ENCODE peak calls at places on chromosomes 2 and 18, in six cellular contexts. T, A, C, P, W and E are unnamed samples.

GRCh38 chr18:9849407-9849961 is 36.3 kb upstream of the TXNDC2 start:
- DNase-seq in T (no peak), A (no peak), C (no peak), W (peak), P (no peak), E (peak)

GRCh38 chr2:158412206-158412605 is 44.3 kb downstream of the CCDC148 start:
- DNase-seq in W (no peak), P (no peak), A (no peak), T (peak), C (peak), E (no peak)

GRCh38 chr18:52001106-52001505 is 338.9 kb upstream of the DCC start:
- DNase-seq in T (no peak), A (no peak), P (no peak), W (no peak), C (no peak), E (no peak)

GRCh38 chr2:99837103-99837591 is 305.2 kb downstream of the AFF3 start:
- DNase-seq in T (no peak), C (no peak), W (no peak), P (no peak), A (no peak), E (no peak)

GRCh38 chr2:177806025-177806424 is 266.6 kb downstream of the PDE11A start:
- DNase-seq in T (no peak), W (no peak), C (no peak), A (no peak), P (no peak), E (no peak)

GRCh38 chr18:12911928-12912703 is 28.1 kb upstream of the PTPN2 start:
- DNase-seq in T (peak), C (no peak), A (no peak), W (no peak), P (no peak), E (peak)

GRCh38 chr2:165766326-165766927 is 27.6 kb downstream of the GALNT3 start:
- DNase-seq in C (peak), T (no peak), W (no peak), A (no peak), P (no peak), E (no peak)

GRCh38 chr2:96359310-96359709 is 23.7 kb downstream of the NCAPH start:
- DNase-seq in T (no peak), P (no peak), W (no peak), C (no peak), A (no peak), E (no peak)

GRCh38 chr2:96156011-96156820 is 11.0 kb upstream of the DUSP2 start:
- DNase-seq in C (no peak), T (no peak), W (no peak), A (no peak), P (no peak), E (peak)

GRCh38 chr18:2223859-2224258 is 347.4 kb downstream of the METTL4 start:
- DNase-seq in W (no peak), P (peak), C (peak), T (peak), A (no peak), E (no peak)

GRCh38 chr2:229553091-229553490 is 161.3 kb downstream of the DNER start:
- DNase-seq in C (no peak), T (no peak), A (no peak), W (no peak), P (no peak), E (no peak)

GRCh38 chr2:43228782-43229659 is 2.6 kb upstream of the ZFP36L2 start:
- DNase-seq in C (no peak), A (no peak), P (no peak), T (no peak), W (no peak), E (peak)

GRCh38 chr2:239019193-239019581 is 171.3 kb downstream of the TWIST2 start:
- DNase-seq in A (no peak), P (no peak), W (no peak), T (no peak), C (no peak), E (peak)

GRCh38 chr2:241009601-241010530 is 11.4 kb downstream of the SNED1 start:
- DNase-seq in A (peak), W (peak), P (no peak), T (peak), C (no peak), E (peak)

GRCh38 chr2:120677696-120678095 is 58.0 kb upstream of the GLI2 start:
- DNase-seq in W (no peak), C (no peak), P (no peak), T (no peak), A (no peak), E (no peak)

GRCh38 chr2:33660416-33661118 is 61.5 kb upstream of the FAM98A start:
- DNase-seq in T (no peak), P (no peak), C (no peak), W (no peak), A (no peak), E (no peak)

GRCh38 chr2:98854675-98855074 is 81.3 kb downstream of the CRACDL start:
- DNase-seq in T (no peak), C (no peak), W (no peak), A (no peak), P (no peak), E (no peak)

GRCh38 chr2:26570083-26570430 is 71.1 kb downstream of the CIB4 start:
- DNase-seq in W (no peak), C (no peak), P (no peak), T (no peak), A (no peak), E (no peak)

GRCh38 chr2:72821983-72822382 is 3.9 kb downstream of the EXOC6B start:
- DNase-seq in C (no peak), W (no peak), A (no peak), T (no peak), P (no peak), E (no peak)

GRCh38 chr18:43648002-43648401 is 370.7 kb upstream of the SYT4 start:
- DNase-seq in W (no peak), A (no peak), C (no peak), P (no peak), T (peak), E (no peak)

GRCh38 chr18:79568543-79569205 is 110.9 kb upstream of the CTDP1 start:
- DNase-seq in A (peak), T (no peak), W (peak), C (no peak), P (no peak), E (peak)

GRCh38 chr2:175180701-175181103 is 808 bp downstream of the ATP5MC3 start:
- DNase-seq in A (no peak), T (peak), C (peak), P (no peak), W (peak), E (no peak)

GRCh38 chr2:219071189-219071816 is 10.6 kb upstream of the IHH start:
- DNase-seq in W (peak), T (no peak), C (peak), A (no peak), P (no peak), E (no peak)

GRCh38 chr2:240462704-240463273 is 27.3 kb downstream of the GPC1 start:
- DNase-seq in A (peak), P (no peak), W (no peak), C (no peak), T (no peak), E (peak)

GRCh38 chr2:145025382-145025781 is 505.5 kb upstream of the ZEB2 start:
- DNase-seq in A (no peak), W (no peak), P (no peak), C (no peak), T (no peak), E (no peak)

GRCh38 chr2:27442282-27442980 is at the start of gene KRTCAP3:
- DNase-seq in C (no peak), P (no peak), A (no peak), T (peak), W (peak), E (peak)

GRCh38 chr2:24972315-24972958 is 682 bp upstream of the DNAJC27 start:
- DNase-seq in T (peak), W (no peak), A (no peak), P (no peak), C (peak), E (peak)

GRCh38 chr2:25851740-25852503 is 26.4 kb downstream of the ASXL2 start:
- DNase-seq in P (peak), T (peak), A (no peak), W (no peak), C (peak), E (no peak)

GRCh38 chr2:212337486-212338343 is 200.9 kb downstream of the ERBB4 start:
- DNase-seq in A (no peak), W (no peak), T (no peak), C (no peak), P (no peak), E (no peak)

GRCh38 chr2:168039885-168040284 is 207.5 kb downstream of the STK39 start:
- DNase-seq in P (no peak), T (no peak), C (no peak), W (no peak), A (no peak), E (no peak)

GRCh38 chr2:41634686-41635085 is 413.1 kb upstream of the PKDCC start:
- DNase-seq in C (no peak), P (no peak), A (no peak), W (no peak), T (no peak), E (no peak)

GRCh38 chr2:25252291-25253152 is 84.1 kb upstream of the POMC start:
- DNase-seq in T (peak), A (no peak), C (peak), W (peak), P (no peak), E (peak)

DNA sequence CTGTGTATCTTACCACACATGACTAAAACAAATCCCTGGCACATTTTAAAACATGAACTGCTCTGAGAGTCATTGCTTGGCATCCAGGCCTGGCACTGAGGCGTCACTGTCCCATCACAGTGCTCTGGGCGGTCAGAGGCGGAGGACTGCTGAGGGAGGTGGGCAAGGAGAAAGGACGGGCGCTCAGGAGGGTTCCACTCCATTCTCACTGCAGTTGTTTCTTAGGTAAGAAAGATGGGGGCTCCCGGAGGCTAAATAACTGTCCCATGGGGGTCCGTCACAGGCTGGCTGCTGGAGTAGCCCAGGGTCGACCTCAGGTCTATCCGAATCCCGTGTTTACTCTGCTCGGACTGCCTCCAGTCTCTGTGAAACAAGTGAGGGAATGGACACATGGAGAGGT is 117.5 kb downstream of the FAM168B start:
- DNase-seq in C (no peak), A (no peak), T (no peak), W (no peak), P (no peak), E (no peak)
- TF ChIP-seq POLR2AphosphoS5 in C (no peak), A (no peak), T (no peak), W (no peak), P (no peak), E (no peak)

DNA sequence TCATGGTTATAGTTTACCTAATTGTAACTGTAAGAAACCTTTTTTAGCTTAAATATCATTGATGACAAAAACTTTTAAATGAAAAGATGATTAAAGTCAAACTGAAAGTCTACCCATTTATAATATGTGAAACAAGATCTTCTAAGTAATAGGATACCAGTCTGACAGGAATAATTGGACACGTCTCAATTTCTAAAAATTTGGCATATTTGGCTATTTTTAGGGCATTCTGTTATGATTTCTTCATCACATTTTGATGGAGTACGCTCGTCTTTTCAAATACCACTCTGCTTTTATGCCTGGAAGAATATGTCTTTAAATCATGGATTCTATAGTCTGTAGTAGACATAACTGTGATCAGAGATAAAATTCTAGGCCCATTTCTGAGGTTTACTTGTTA is 1.3 kb downstream of the R3HDM1 start:
- DNase-seq in A (no peak), C (no peak), P (no peak), T (no peak), W (no peak), E (no peak)
- H3K4me3 ChIP-seq in A (peak), C (peak), P (peak), T (peak), W (peak), E (no peak)

GRCh38 chr2:148645135-148645924 is 779 bp downstream of the EPC2 start:
- DNase-seq in P (peak), W (peak), C (peak), T (peak), A (peak), E (peak)
- TF ChIP-seq POLR2AphosphoS5 in P (peak), W (no peak), C (peak), T (peak), A (no peak), E (peak)

GRCh38 chr2:112486895-112487294 is 4.9 kb downstream of the TTL start:
- DNase-seq in T (no peak), W (no peak), C (no peak), P (no peak), A (no peak), E (no peak)
- H3K4me3 ChIP-seq in T (no peak), W (no peak), C (no peak), P (no peak), A (no peak), E (no peak)

DNA sequence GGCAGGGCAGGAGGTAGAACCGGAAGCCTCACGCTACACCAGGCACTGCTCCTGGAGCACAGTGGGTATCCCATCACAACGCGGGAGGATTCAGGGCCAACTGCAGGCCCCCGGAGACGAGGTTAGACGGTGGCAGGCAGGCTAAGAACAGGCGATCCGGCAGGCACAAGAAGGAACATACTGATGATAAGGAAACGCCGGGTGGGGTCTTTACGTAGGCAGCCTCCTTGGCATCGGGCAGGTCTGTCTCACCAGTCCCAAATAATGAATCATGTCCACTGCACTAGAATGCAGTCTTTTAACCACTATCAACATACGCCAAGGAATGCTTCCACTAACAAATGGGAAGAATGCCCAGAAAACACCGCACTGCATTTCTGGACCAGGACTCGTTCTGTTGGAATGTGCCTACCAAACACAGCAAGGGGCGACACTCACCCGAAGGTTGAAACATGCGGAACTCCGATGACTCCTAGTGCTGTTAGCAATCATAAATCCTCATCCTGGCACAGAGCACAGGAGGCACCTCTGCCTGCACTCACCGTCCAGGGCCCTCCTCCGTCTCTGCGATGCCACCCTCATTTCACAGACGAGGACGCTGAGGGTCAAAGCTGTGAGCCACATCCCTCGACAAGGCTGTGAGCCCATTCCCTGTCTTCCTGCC is 35.2 kb downstream of the ZNF516 start:
- DNase-seq in C (no peak), A (peak), T (no peak), P (peak), W (peak), E (no peak)
- TF ChIP-seq POLR2AphosphoS5 in C (no peak), A (peak), T (no peak), P (peak), W (peak), E (no peak)

GRCh38 chr2:140892429-140892828 is 1238.4 kb downstream of the LRP1B start:
- DNase-seq in A (no peak), T (no peak), P (no peak), W (no peak), C (no peak), E (no peak)
- H3K4me3 ChIP-seq in A (no peak), T (no peak), P (no peak), W (no peak), C (no peak), E (no peak)

GRCh38 chr2:61144697-61145268 is 17.2 kb upstream of the C2orf74 start:
- DNase-seq in P (peak), T (peak), C (peak), A (peak), W (peak), E (peak)
- TF ChIP-seq POLR2AphosphoS5 in P (peak), T (peak), C (peak), A (no peak), W (peak), E (peak)

DNA sequence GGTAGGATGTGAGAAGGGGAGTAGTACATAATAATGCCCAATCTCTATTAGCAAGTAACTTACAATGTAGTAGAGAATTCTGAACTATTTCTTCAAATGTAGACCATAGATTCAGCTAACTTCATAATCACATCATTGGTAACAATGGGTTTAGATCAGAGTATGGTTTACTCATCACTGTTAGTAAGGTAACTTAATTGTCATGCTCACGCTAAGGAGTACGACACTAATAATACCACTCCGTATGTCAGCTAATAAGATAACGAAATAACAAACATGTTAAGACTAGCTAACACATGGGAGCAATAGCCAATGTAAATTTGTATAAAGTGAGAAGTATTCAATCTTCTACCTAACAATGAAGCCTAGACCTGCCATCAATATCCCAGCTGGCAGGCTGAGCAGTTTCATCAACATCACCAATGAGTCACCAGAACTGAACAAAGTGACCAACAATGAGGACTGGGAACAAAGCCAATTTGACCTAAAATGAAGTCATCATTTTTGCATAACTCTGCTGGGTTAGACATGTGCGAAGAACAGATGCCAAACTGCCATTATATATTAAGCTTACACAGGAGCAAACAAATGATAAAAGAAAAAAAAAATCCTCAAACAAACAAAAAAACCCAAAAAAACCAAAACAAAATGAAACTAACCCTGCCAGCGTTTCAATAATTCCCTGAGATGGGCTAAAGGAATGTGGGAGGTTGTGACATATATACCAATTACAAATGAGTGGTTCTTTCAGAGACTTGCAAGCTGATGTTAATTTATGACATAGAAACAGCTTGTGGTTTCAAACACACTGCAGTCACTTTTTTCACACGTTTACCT is 56.6 kb upstream of the CCDC141 start:
- DNase-seq in T (no peak), P (peak), W (peak), A (no peak), C (peak), E (no peak)
- H3K4me3 ChIP-seq in T (no peak), P (no peak), W (no peak), A (no peak), C (no peak), E (no peak)

GRCh38 chr18:4781873-4782272 is 326.8 kb upstream of the DLGAP1 start:
- DNase-seq in C (no peak), A (no peak), P (no peak), T (no peak), W (no peak), E (no peak)
- TF ChIP-seq POLR2AphosphoS5 in C (no peak), A (no peak), P (no peak), T (no peak), W (no peak), E (no peak)

DNA sequence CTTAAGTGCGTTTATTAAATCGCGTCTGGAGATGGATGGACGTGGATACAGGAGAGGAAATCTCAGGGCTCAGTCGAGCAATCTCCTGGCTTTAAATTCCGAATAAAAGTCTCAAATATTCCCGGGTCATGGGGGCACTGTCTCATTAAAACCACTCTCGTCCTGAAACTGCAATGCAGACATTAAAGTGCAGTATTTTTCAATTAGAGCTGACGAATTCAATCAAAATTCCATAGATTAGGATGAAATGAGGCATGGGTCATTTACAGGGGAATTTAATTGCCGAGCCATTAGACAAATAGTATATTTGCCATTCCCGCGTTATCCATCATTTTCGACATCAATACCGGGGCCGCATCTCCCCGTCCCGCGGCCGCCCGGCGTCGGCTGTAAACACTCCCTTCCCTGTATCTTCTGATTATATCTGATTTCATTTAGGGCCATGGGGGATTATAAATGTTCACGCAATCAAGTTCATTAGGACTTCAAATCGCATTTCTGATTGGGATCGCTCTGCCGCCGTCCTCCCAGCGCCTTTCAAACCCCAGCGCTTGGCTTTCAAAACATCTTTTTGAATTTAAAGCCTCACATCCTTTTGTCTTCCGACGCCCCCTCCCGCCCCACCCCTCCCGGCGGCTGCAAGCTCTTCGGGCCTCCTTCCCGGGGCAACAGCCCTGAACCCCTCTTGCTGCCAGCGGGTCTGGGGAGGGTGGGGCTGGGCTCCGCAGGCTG is 10.9 kb upstream of the GBX2 start:
- DNase-seq in T (peak), W (no peak), C (no peak), P (no peak), A (peak), E (no peak)
- H3K4me3 ChIP-seq in T (peak), W (peak), C (peak), P (peak), A (peak), E (no peak)